ENCODE peak calls at places on chromosomes 16 and 17, in seven cellular contexts. T, Q, E, B, X, R and D are unnamed samples.

GRCh38 chr16:24929409-24929808 is 83.6 kb downstream of the SLC5A11 start:
- DNase-seq in X (no peak), E (no peak), Q (no peak), B (no peak), R (no peak), T (no peak), D (no peak)

GRCh38 chr16:84419730-84420129 is 51.4 kb downstream of the ATP2C2 start:
- DNase-seq in R (no peak), Q (no peak), B (no peak), E (no peak), X (no peak), T (no peak), D (no peak)

GRCh38 chr17:78974635-78975591 is 4.8 kb downstream of the LGALS3BP start:
- DNase-seq in R (no peak), B (peak; percentile 71), Q (no peak), E (peak; percentile 73), X (peak; percentile 28), T (no peak), D (no peak)

GRCh38 chr17:58242171-58242784 is 3.9 kb downstream of the LPO start:
- DNase-seq in X (no peak), B (no peak), R (no peak), E (no peak), T (no peak), Q (no peak), D (no peak)

GRCh38 chr17:69609495-69610315 is 195.2 kb downstream of the MAP2K6 start:
- DNase-seq in Q (no peak), E (no peak), B (no peak), R (no peak), T (peak; percentile 2), X (peak; percentile 51), D (no peak)

GRCh38 chr16:89722392-89723278 is 1.3 kb downstream of the ZNF276 start:
- DNase-seq in T (no peak), B (peak; percentile 66), E (peak; percentile 90), X (no peak), Q (no peak), R (no peak), D (no peak)

GRCh38 chr16:76007649-76008048 is 269.6 kb upstream of the CNTNAP4 start:
- DNase-seq in T (no peak), E (no peak), R (no peak), X (no peak), B (no peak), Q (no peak), D (no peak)

GRCh38 chr17:63134867-63135266 is 168.8 kb downstream of the TANC2 start:
- DNase-seq in E (no peak), R (no peak), B (no peak), T (no peak), X (no peak), Q (no peak), D (no peak)

GRCh38 chr16:12639044-12639443 is 164.6 kb downstream of the CPPED1 start:
- DNase-seq in X (peak; percentile 42), E (no peak), B (no peak), R (no peak), Q (no peak), T (no peak), D (no peak)

GRCh38 chr17:80959330-80960036 is 32.2 kb upstream of the CHMP6 start:
- DNase-seq in Q (no peak), B (peak; percentile 65), X (no peak), R (no peak), T (no peak), E (peak; percentile 91), D (no peak)

GRCh38 chr17:53950207-53950857 is 127.6 kb downstream of the KIF2B start:
- DNase-seq in Q (no peak), X (no peak), R (no peak), T (no peak), B (no peak), E (no peak), D (no peak)

GRCh38 chr17:63946440-63947363 is 14.6 kb upstream of the CD79B start:
- DNase-seq in X (peak; percentile 49), B (no peak), Q (peak; percentile 58), T (peak; percentile 35), E (peak; percentile 48), R (no peak), D (peak; percentile 45)

GRCh38 chr16:26709175-26709574 is 357.6 kb upstream of the C16orf82 start:
- DNase-seq in X (no peak), R (no peak), B (no peak), E (no peak), T (no peak), Q (no peak), D (no peak)

GRCh38 chr16:31421587-31421986 is 6.6 kb downstream of the COX6A2 start:
- DNase-seq in B (no peak), Q (no peak), R (no peak), E (no peak), T (no peak), X (no peak), D (no peak)

GRCh38 chr16:27252206-27252585 is 16.4 kb downstream of the NSMCE1 start:
- DNase-seq in R (no peak), E (no peak), Q (no peak), T (no peak), X (no peak), B (no peak), D (no peak)

GRCh38 chr17:51046527-51047384 is 73.9 kb downstream of the SPAG9 start:
- DNase-seq in T (no peak), X (peak; percentile 95), R (no peak), E (peak; percentile 79), B (no peak), Q (peak; percentile 94), D (peak; percentile 97)

GRCh38 chr17:48767263-48767774 is 38.8 kb upstream of the HOXB13 start:
- DNase-seq in B (no peak), E (no peak), T (no peak), X (peak; percentile 27), R (no peak), Q (no peak), D (no peak)

GRCh38 chr16:74297296-74297665 is 667 bp downstream of the PSMD7 start:
- DNase-seq in Q (no peak), T (no peak), R (no peak), E (peak; percentile 35), X (peak; percentile 49), B (no peak), D (peak; percentile 5)

GRCh38 chr17:35766903-35767510 is 6.3 kb downstream of the C17orf50 start:
- DNase-seq in E (no peak), B (no peak), Q (peak; percentile 13), R (no peak), T (no peak), X (peak; percentile 59), D (peak; percentile 9)

GRCh38 chr16:56639045-56639444 is 579 bp downstream of the MT1A start:
- DNase-seq in R (no peak), Q (no peak), T (no peak), E (no peak), X (no peak), B (no peak), D (no peak)

GRCh38 chr17:30975042-30975820 is 4.4 kb downstream of the RNF135 start:
- DNase-seq in E (no peak), X (no peak), R (no peak), Q (no peak), T (no peak), B (peak; percentile 7), D (no peak)

GRCh38 chr17:6556121-6557039 is at the start of gene PITPNM3:
- DNase-seq in E (no peak), X (peak; percentile 30), Q (no peak), R (no peak), B (no peak), T (no peak), D (peak; percentile 49)

GRCh38 chr17:20922128-20922670 is 120.6 kb downstream of the USP22 start:
- DNase-seq in X (no peak), B (no peak), R (no peak), T (no peak), E (peak; percentile 48), Q (no peak), D (no peak)

GRCh38 chr17:79699386-79700036 is 31.2 kb upstream of the ENPP7 start:
- DNase-seq in E (no peak), T (no peak), R (no peak), X (no peak), Q (no peak), B (no peak), D (no peak)

GRCh38 chr16:1375298-1375640 is 23.5 kb downstream of the GNPTG start:
- DNase-seq in T (no peak), E (no peak), Q (no peak), B (no peak), R (no peak), X (no peak), D (no peak)

GRCh38 chr17:38891441-38891840 is 21.6 kb downstream of the LASP1 start:
- DNase-seq in Q (no peak), R (no peak), E (no peak), X (no peak), B (no peak), T (no peak), D (no peak)

GRCh38 chr16:89581861-89582563 is 6.5 kb downstream of the CPNE7 start:
- DNase-seq in B (no peak), R (no peak), E (no peak), X (peak; percentile 47), Q (no peak), T (no peak), D (no peak)

GRCh38 chr16:67880584-67880983 is 4.1 kb upstream of the NRN1L start:
- DNase-seq in Q (no peak), T (no peak), R (no peak), E (no peak), B (no peak), X (no peak), D (no peak)

GRCh38 chr17:40561871-40562611 is 3.2 kb downstream of the CCR7 start:
- DNase-seq in X (no peak), B (no peak), Q (no peak), R (no peak), T (no peak), E (no peak), D (no peak)

GRCh38 chr17:72145972-72146755 is 25.3 kb downstream of the SOX9 start:
- DNase-seq in B (no peak), X (peak; percentile 43), Q (no peak), R (no peak), E (no peak), T (no peak), D (no peak)

GRCh38 chr16:85173077-85173980 is 61.1 kb upstream of the CIBAR2 start:
- DNase-seq in E (peak; percentile 57), X (peak; percentile 19), T (no peak), Q (no peak), B (no peak), R (no peak), D (no peak)

GRCh38 chr16:872436-873242 is 72.1 kb upstream of the GNG13 start:
- DNase-seq in E (peak; percentile 12), B (no peak), X (no peak), R (no peak), T (no peak), Q (no peak), D (no peak)

GRCh38 chr16:2529061-2529931 is 1.9 kb downstream of the CEMP1 start:
- DNase-seq in B (no peak), Q (no peak), X (peak; percentile 52), R (no peak), T (no peak), E (peak; percentile 24), D (no peak)

GRCh38 chr17:13311301-13311700 is 290.4 kb downstream of the HS3ST3A1 start:
- DNase-seq in E (no peak), Q (no peak), X (no peak), B (no peak), T (no peak), R (no peak), D (no peak)

GRCh38 chr16:60107920-60108319 is 1373.8 kb upstream of the GOT2 start:
- DNase-seq in E (no peak), T (no peak), Q (no peak), R (no peak), X (no peak), B (no peak), D (no peak)

GRCh38 chr16:65117701-65118448 is 4.0 kb downstream of the CDH11 start:
- DNase-seq in R (peak; percentile 25), Q (peak; percentile 33), T (peak; percentile 5), E (peak; percentile 69), B (no peak), X (peak; percentile 74), D (peak; percentile 34)

GRCh38 chr16:81610144-81610842 is 165.7 kb downstream of the CMIP start:
- DNase-seq in B (peak; percentile 64), T (no peak), E (peak; percentile 88), R (no peak), Q (no peak), X (peak; percentile 65), D (no peak)